ENCODE peak calls at places on chromosome 9, in six cellular contexts. One of them, this sample, is unnamed.

GRCh38 chr9:137851516-137852217 is 25.9 kb upstream of the CACNA1B start:
- DNase-seq in stimulated activated CD8-positive, alpha-beta memory T cell treated with anti-CD3 and anti-CD28 coated beads, Interleukin-15, amount 100 ng/mL, for 1 hour: no peak
- DNase-seq in NCI-H1092: no peak
- DNase-seq in renal cortical epithelial cell: no peak
- DNase-seq in lower leg skin: no peak
- DNase-seq in epithelial cell of esophagus: no peak
- DNase-seq in this sample: no peak

GRCh38 chr9:113589890-113590289 is 126.4 kb downstream of the RGS3 start:
- DNase-seq in stimulated activated CD8-positive, alpha-beta memory T cell treated with anti-CD3 and anti-CD28 coated beads, Interleukin-15, amount 100 ng/mL, for 1 hour: no peak
- DNase-seq in NCI-H1092: no peak
- DNase-seq in renal cortical epithelial cell: peak
- DNase-seq in lower leg skin: no peak
- DNase-seq in epithelial cell of esophagus: peak
- DNase-seq in this sample: peak

GRCh38 chr9:90927496-90927895 is 125.9 kb downstream of the SYK start:
- DNase-seq in stimulated activated CD8-positive, alpha-beta memory T cell treated with anti-CD3 and anti-CD28 coated beads, Interleukin-15, amount 100 ng/mL, for 1 hour: no peak
- DNase-seq in NCI-H1092: no peak
- DNase-seq in renal cortical epithelial cell: no peak
- DNase-seq in lower leg skin: peak
- DNase-seq in epithelial cell of esophagus: peak
- DNase-seq in this sample: no peak

GRCh38 chr9:70044450-70045307 is 1.0 kb downstream of the MAMDC2 start:
- DNase-seq in stimulated activated CD8-positive, alpha-beta memory T cell treated with anti-CD3 and anti-CD28 coated beads, Interleukin-15, amount 100 ng/mL, for 1 hour: no peak
- DNase-seq in NCI-H1092: no peak
- DNase-seq in renal cortical epithelial cell: peak
- DNase-seq in lower leg skin: peak
- DNase-seq in epithelial cell of esophagus: peak
- DNase-seq in this sample: peak

GRCh38 chr9:125227761-125228160 is 13.4 kb downstream of the HSPA5 start:
- DNase-seq in stimulated activated CD8-positive, alpha-beta memory T cell treated with anti-CD3 and anti-CD28 coated beads, Interleukin-15, amount 100 ng/mL, for 1 hour: no peak
- DNase-seq in NCI-H1092: no peak
- DNase-seq in renal cortical epithelial cell: no peak
- DNase-seq in lower leg skin: no peak
- DNase-seq in epithelial cell of esophagus: no peak
- DNase-seq in this sample: no peak

GRCh38 chr9:15965246-15965745 is 412.5 kb downstream of the CCDC171 start:
- DNase-seq in stimulated activated CD8-positive, alpha-beta memory T cell treated with anti-CD3 and anti-CD28 coated beads, Interleukin-15, amount 100 ng/mL, for 1 hour: no peak
- DNase-seq in NCI-H1092: no peak
- DNase-seq in renal cortical epithelial cell: no peak
- DNase-seq in lower leg skin: no peak
- DNase-seq in epithelial cell of esophagus: no peak
- DNase-seq in this sample: no peak

GRCh38 chr9:135502168-135502872 is 1.8 kb downstream of the MRPS2 start:
- DNase-seq in stimulated activated CD8-positive, alpha-beta memory T cell treated with anti-CD3 and anti-CD28 coated beads, Interleukin-15, amount 100 ng/mL, for 1 hour: no peak
- DNase-seq in NCI-H1092: no peak
- DNase-seq in renal cortical epithelial cell: no peak
- DNase-seq in lower leg skin: no peak
- DNase-seq in epithelial cell of esophagus: no peak
- DNase-seq in this sample: no peak

GRCh38 chr9:132973713-132974112 is 4.8 kb upstream of the GFI1B start:
- DNase-seq in stimulated activated CD8-positive, alpha-beta memory T cell treated with anti-CD3 and anti-CD28 coated beads, Interleukin-15, amount 100 ng/mL, for 1 hour: no peak
- DNase-seq in NCI-H1092: no peak
- DNase-seq in renal cortical epithelial cell: no peak
- DNase-seq in lower leg skin: no peak
- DNase-seq in epithelial cell of esophagus: peak
- DNase-seq in this sample: no peak

GRCh38 chr9:129146441-129146933 is 31.6 kb downstream of the IER5L start:
- DNase-seq in stimulated activated CD8-positive, alpha-beta memory T cell treated with anti-CD3 and anti-CD28 coated beads, Interleukin-15, amount 100 ng/mL, for 1 hour: no peak
- DNase-seq in NCI-H1092: no peak
- DNase-seq in renal cortical epithelial cell: no peak
- DNase-seq in lower leg skin: no peak
- DNase-seq in epithelial cell of esophagus: no peak
- DNase-seq in this sample: no peak

GRCh38 chr9:83598487-83598886 is 24.5 kb upstream of the IDNK start:
- DNase-seq in stimulated activated CD8-positive, alpha-beta memory T cell treated with anti-CD3 and anti-CD28 coated beads, Interleukin-15, amount 100 ng/mL, for 1 hour: no peak
- DNase-seq in NCI-H1092: no peak
- DNase-seq in renal cortical epithelial cell: peak
- DNase-seq in lower leg skin: no peak
- DNase-seq in epithelial cell of esophagus: peak
- DNase-seq in this sample: no peak

GRCh38 chr9:6054280-6055099 is 39.1 kb upstream of the RANBP6 start:
- DNase-seq in stimulated activated CD8-positive, alpha-beta memory T cell treated with anti-CD3 and anti-CD28 coated beads, Interleukin-15, amount 100 ng/mL, for 1 hour: peak
- DNase-seq in NCI-H1092: peak
- DNase-seq in renal cortical epithelial cell: peak
- DNase-seq in lower leg skin: no peak
- DNase-seq in epithelial cell of esophagus: peak
- DNase-seq in this sample: peak

GRCh38 chr9:131483319-131484050 is 19.2 kb upstream of the POMT1 start:
- DNase-seq in stimulated activated CD8-positive, alpha-beta memory T cell treated with anti-CD3 and anti-CD28 coated beads, Interleukin-15, amount 100 ng/mL, for 1 hour: no peak
- DNase-seq in NCI-H1092: no peak
- DNase-seq in renal cortical epithelial cell: no peak
- DNase-seq in lower leg skin: no peak
- DNase-seq in epithelial cell of esophagus: no peak
- DNase-seq in this sample: peak

GRCh38 chr9:120592210-120592609 is 12.2 kb upstream of the CDK5RAP2 start:
- DNase-seq in stimulated activated CD8-positive, alpha-beta memory T cell treated with anti-CD3 and anti-CD28 coated beads, Interleukin-15, amount 100 ng/mL, for 1 hour: no peak
- DNase-seq in NCI-H1092: no peak
- DNase-seq in renal cortical epithelial cell: no peak
- DNase-seq in lower leg skin: no peak
- DNase-seq in epithelial cell of esophagus: no peak
- DNase-seq in this sample: no peak

This sample was measured in left cardiac atrium.